ENCODE peak calls at places on chromosome 11, in four cellular contexts. One of them, this sample, is unnamed.

GRCh38 chr11:2927851-2928604 is 1.2 kb downstream of the PHLDA2 start:
- DNase-seq in tibial artery: no peak
- DNase-seq in mammary epithelial cell: peak; percentile 48
- DNase-seq in endodermal cell: no peak
- DNase-seq in this sample: no peak

GRCh38 chr11:77569046-77569445 is 20.7 kb upstream of the AQP11 start:
- DNase-seq in tibial artery: no peak
- DNase-seq in mammary epithelial cell: no peak
- DNase-seq in endodermal cell: no peak
- DNase-seq in this sample: no peak

GRCh38 chr11:62431171-62431895 is 12.5 kb downstream of the SCGB1A1 start:
- DNase-seq in tibial artery: no peak
- DNase-seq in mammary epithelial cell: no peak
- DNase-seq in endodermal cell: no peak
- DNase-seq in this sample: no peak

GRCh38 chr11:31649567-31649966 is 140.0 kb downstream of the ELP4 start:
- DNase-seq in tibial artery: no peak
- DNase-seq in mammary epithelial cell: no peak
- DNase-seq in endodermal cell: no peak
- DNase-seq in this sample: no peak

GRCh38 chr11:12118940-12119339 is 8.6 kb downstream of the MICAL2 start:
- DNase-seq in tibial artery: no peak
- DNase-seq in mammary epithelial cell: no peak
- DNase-seq in endodermal cell: no peak
- DNase-seq in this sample: no peak

GRCh38 chr11:45880772-45881570 is 4.5 kb upstream of the MAPK8IP1 start:
- DNase-seq in tibial artery: no peak
- DNase-seq in mammary epithelial cell: no peak
- DNase-seq in endodermal cell: no peak
- DNase-seq in this sample: no peak

GRCh38 chr11:61413496-61413895 is 16.3 kb downstream of the CPSF7 start:
- DNase-seq in tibial artery: peak; percentile 34
- DNase-seq in mammary epithelial cell: peak; percentile 30
- DNase-seq in endodermal cell: no peak
- DNase-seq in this sample: no peak

GRCh38 chr11:86440305-86440716 is 65.6 kb downstream of the CCDC81 start:
- DNase-seq in tibial artery: peak; percentile 78
- DNase-seq in mammary epithelial cell: no peak
- DNase-seq in endodermal cell: no peak
- DNase-seq in this sample: no peak

GRCh38 chr11:134019500-134019899 is 49.4 kb upstream of the JAM3 start:
- DNase-seq in tibial artery: no peak
- DNase-seq in mammary epithelial cell: no peak
- DNase-seq in endodermal cell: no peak
- DNase-seq in this sample: no peak

GRCh38 chr11:62858201-62858600 is 18.8 kb upstream of the WDR74 start:
- DNase-seq in tibial artery: no peak
- DNase-seq in mammary epithelial cell: no peak
- DNase-seq in endodermal cell: no peak
- DNase-seq in this sample: no peak

GRCh38 chr11:118657709-118658108 is 21.7 kb downstream of the TREH start:
- DNase-seq in tibial artery: no peak
- DNase-seq in mammary epithelial cell: no peak
- DNase-seq in endodermal cell: no peak
- DNase-seq in this sample: no peak

GRCh38 chr11:665707-666281 is 28.7 kb downstream of the DRD4 start:
- DNase-seq in tibial artery: peak; percentile 35
- DNase-seq in mammary epithelial cell: no peak
- DNase-seq in endodermal cell: no peak
- DNase-seq in this sample: no peak

DNA sequence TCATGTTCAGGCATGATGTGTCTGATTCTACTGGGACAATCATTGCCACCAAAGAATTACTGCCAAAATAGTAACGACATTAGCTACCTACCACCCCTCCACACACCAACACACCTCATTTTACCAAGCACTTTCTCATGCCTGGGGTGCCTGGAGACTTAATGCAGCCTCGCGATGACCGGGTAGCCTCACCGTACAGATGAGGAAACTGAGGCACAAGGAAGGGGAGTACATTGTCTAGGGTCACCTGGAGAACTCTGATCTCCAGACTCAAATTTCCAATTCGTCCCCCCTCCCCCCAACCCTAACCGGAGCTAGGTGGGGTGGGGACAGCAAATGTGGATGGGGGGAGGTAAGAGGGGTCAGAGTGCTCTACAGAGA is 2.7 kb upstream of the RTN4RL2 start:
- DNase-seq in tibial artery: no peak
- DNase-seq in mammary epithelial cell: no peak
- DNase-seq in endodermal cell: no peak
- DNase-seq in this sample: no peak
- TF ChIP-seq CTCF in tibial artery: no peak
- TF ChIP-seq CTCF in mammary epithelial cell: no peak
- TF ChIP-seq CTCF in endodermal cell: no peak
- TF ChIP-seq CTCF in this sample: peak; percentile 44

DNA sequence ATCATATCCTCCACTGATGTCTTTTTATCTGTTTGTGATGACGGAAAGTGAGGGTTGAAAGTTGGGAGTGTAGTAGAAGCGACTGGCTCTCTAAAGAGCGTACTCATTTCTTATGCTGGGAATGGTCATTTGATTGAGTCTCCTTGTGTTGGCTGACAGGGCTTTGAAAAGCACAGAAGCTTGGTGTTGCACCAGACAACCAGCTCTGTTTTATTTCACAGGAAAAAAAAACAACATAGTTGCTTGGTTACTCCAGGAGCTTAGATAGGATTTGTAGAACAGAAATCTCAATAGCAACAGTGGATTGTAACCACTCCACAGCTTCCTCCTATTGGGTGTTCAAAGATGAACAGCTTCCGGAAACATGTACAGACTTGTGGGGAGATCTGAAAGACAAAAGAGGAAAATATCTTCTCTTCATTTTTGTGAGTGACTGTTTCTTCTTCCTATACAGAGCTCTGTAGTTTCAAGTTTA is 2.7 kb downstream of the RBM14 start:
- DNase-seq in tibial artery: no peak
- DNase-seq in mammary epithelial cell: peak; percentile 90
- DNase-seq in endodermal cell: no peak
- DNase-seq in this sample: peak; percentile 74
- H3K27ac ChIP-seq in tibial artery: peak overlapping the region; percentile 96
- H3K27ac ChIP-seq in mammary epithelial cell: peak overlapping the region; percentile 92
- H3K27ac ChIP-seq in endodermal cell: no peak overlapping the region
- H3K27ac ChIP-seq in this sample: peak overlapping the region; percentile 70

DNA sequence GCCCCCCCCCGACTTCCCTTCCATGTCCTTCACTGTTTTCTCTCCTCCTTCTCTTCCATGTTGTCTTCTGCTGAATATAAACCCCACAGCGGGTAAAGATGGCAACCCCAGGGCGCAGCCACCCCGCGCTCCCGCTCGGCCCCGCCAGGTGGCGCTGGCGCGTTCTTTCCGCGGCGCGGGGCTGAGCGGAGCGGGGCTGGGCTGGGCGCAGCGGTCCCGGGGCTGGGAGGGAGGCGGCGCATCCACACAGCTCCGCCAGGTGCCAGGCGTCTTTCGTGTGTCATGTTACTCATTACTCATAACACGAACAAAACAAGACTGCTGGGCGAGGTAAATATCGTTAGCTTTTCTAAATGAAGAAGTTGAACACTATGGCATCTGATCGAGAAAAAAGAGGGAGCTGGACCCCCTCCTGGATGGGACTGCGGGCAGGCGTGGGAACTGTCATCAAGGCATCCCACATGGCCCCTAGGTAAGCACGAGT is 321.2 kb downstream of the NTM start:
- DNase-seq in tibial artery: no peak
- DNase-seq in mammary epithelial cell: peak; percentile 58
- DNase-seq in endodermal cell: peak; percentile 88
- DNase-seq in this sample: peak; percentile 69
- TF ChIP-seq CTCF in tibial artery: peak; percentile 36
- TF ChIP-seq CTCF in mammary epithelial cell: peak; percentile 57
- TF ChIP-seq CTCF in endodermal cell: peak; percentile 87
- TF ChIP-seq CTCF in this sample: peak; percentile 58

DNA sequence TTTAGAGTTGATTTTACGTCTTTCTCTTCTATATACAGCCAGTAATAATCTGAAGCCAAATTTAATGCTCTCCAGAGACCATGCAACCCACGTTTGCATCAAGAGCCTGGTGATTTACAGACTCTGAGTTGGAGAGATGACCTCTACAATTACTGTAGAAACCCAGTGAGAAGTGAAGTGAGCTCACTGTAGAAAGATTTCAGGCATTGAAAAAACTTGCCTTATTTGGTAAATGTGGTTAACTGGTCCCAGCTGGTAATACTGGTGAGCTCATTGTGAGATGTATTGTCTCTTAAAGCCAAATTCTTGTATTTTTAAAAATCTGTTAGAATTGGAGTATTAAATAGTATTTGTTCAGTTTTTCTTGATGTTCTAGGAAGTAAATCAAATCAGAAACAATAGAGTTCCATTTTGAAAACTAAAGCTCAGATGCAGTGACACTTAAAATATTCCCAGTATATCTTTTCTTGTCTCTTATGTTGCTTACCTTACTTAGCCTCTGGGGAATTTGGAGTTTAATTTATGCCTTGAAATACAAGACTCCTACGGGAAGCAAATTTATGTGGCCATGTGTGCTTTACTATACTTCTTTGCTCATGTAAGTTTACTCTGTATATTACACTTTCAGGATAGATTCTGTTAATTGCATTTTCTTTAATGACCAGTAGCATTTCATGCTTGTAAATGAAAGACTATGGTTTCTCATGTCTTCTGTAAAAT is 189.9 kb downstream of the ARHGAP42 start:
- DNase-seq in tibial artery: no peak
- DNase-seq in mammary epithelial cell: peak; percentile 82
- DNase-seq in endodermal cell: no peak
- DNase-seq in this sample: peak; percentile 4
- H3K27ac ChIP-seq in tibial artery: peak overlapping the region; percentile 58
- H3K27ac ChIP-seq in mammary epithelial cell: peak overlapping the region; percentile 16
- H3K27ac ChIP-seq in endodermal cell: no peak overlapping the region
- H3K27ac ChIP-seq in this sample: no peak overlapping the region

DNA sequence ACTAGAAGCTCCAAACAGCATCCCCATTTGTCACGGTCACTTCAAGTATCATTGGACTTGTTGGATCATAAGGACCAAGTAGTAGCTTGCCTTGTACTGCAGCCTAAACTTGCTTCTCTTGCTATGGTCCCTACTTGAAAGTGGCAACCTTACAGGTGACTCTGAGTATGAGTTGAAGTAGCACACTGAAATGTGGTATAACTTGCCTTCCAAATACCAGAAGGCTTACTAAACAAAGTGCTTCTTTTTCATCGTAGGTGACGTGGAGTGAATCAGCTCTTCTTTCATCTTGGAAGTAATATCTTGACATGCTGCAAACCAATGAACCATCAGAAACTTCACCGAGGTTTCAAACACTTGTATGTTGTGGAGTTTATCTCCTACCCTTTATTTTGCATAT is 169.0 kb upstream of the DDI1 start:
- DNase-seq in tibial artery: no peak
- DNase-seq in mammary epithelial cell: peak; percentile 10
- DNase-seq in endodermal cell: no peak
- DNase-seq in this sample: no peak
- TF ChIP-seq CTCF in tibial artery: no peak
- TF ChIP-seq CTCF in mammary epithelial cell: no peak
- TF ChIP-seq CTCF in endodermal cell: no peak
- TF ChIP-seq CTCF in this sample: no peak

GRCh38 chr11:9211322-9211721 is 53.8 kb downstream of the DENND5A start:
- DNase-seq in tibial artery: no peak
- DNase-seq in mammary epithelial cell: no peak
- DNase-seq in endodermal cell: no peak
- DNase-seq in this sample: no peak
- H3K27ac ChIP-seq in tibial artery: no peak overlapping the region
- H3K27ac ChIP-seq in mammary epithelial cell: peak overlapping the region; percentile 25
- H3K27ac ChIP-seq in endodermal cell: no peak overlapping the region
- H3K27ac ChIP-seq in this sample: peak overlapping the region; percentile 56